ENCODE peak calls at places on chromosomes 11 and 22, in six cellular contexts. One of them, this sample, is unnamed. For H3K9me3, the result is how much of the 10 kb centered on the place peaks cover.

GRCh38 chr11:296206-296975 is 2.9 kb downstream of the IFITM5 start:
- DNase-seq in breast epithelium: no peak
- DNase-seq in HCT116: no peak
- DNase-seq in HepG2: no peak
- DNase-seq in prostate gland: no peak
- DNase-seq in transverse colon: no peak
- DNase-seq in this sample: no peak

GRCh38 chr22:30445438-30445936 is 19.9 kb downstream of the MTFP1 start:
- DNase-seq in HepG2: peak
- DNase-seq in breast epithelium: no peak
- DNase-seq in HCT116: no peak
- DNase-seq in transverse colon: no peak
- DNase-seq in prostate gland: no peak
- DNase-seq in this sample: no peak

GRCh38 chr22:20469110-20469855 is 26.3 kb downstream of the KLHL22 start:
- DNase-seq in HepG2: no peak
- DNase-seq in prostate gland: no peak
- DNase-seq in breast epithelium: no peak
- DNase-seq in HCT116: no peak
- DNase-seq in transverse colon: no peak
- DNase-seq in this sample: no peak

GRCh38 chr11:120558754-120559431 is 47.3 kb downstream of the GRIK4 start:
- DNase-seq in HCT116: no peak
- DNase-seq in transverse colon: no peak
- DNase-seq in breast epithelium: no peak
- DNase-seq in prostate gland: no peak
- DNase-seq in HepG2: no peak
- DNase-seq in this sample: peak

GRCh38 chr11:35555238-35555887 is 29.9 kb upstream of the PAMR1 start:
- DNase-seq in breast epithelium: no peak
- DNase-seq in prostate gland: no peak
- DNase-seq in HCT116: no peak
- DNase-seq in transverse colon: no peak
- DNase-seq in HepG2: no peak
- DNase-seq in this sample: no peak

GRCh38 chr11:19777342-19778102 is 64.9 kb downstream of the NAV2 start:
- DNase-seq in breast epithelium: no peak
- DNase-seq in HepG2: peak
- DNase-seq in prostate gland: no peak
- DNase-seq in HCT116: no peak
- DNase-seq in transverse colon: no peak
- DNase-seq in this sample: no peak

GRCh38 chr22:45290410-45290936 is 5.7 kb downstream of the UPK3A start:
- DNase-seq in HCT116: peak
- DNase-seq in breast epithelium: no peak
- DNase-seq in transverse colon: peak
- DNase-seq in prostate gland: peak
- DNase-seq in HepG2: no peak
- DNase-seq in this sample: no peak

GRCh38 chr22:42757475-42757874 is 36.8 kb upstream of the A4GALT start:
- DNase-seq in transverse colon: no peak
- DNase-seq in breast epithelium: no peak
- DNase-seq in HepG2: no peak
- DNase-seq in HCT116: no peak
- DNase-seq in prostate gland: no peak
- DNase-seq in this sample: no peak

GRCh38 chr22:31509041-31509440 is 12.7 kb downstream of the SFI1 start:
- DNase-seq in HCT116: no peak
- DNase-seq in transverse colon: no peak
- DNase-seq in HepG2: no peak
- DNase-seq in prostate gland: no peak
- DNase-seq in breast epithelium: no peak
- DNase-seq in this sample: no peak

GRCh38 chr22:20727118-20728015 is 46.5 kb upstream of the SERPIND1 start:
- DNase-seq in breast epithelium: no peak
- DNase-seq in transverse colon: no peak
- DNase-seq in HCT116: no peak
- DNase-seq in HepG2: no peak
- DNase-seq in prostate gland: no peak
- DNase-seq in this sample: no peak

GRCh38 chr22:22410121-22410520 is 98.4 kb downstream of the ZNF280B start:
- DNase-seq in prostate gland: no peak
- DNase-seq in transverse colon: peak
- DNase-seq in HepG2: no peak
- DNase-seq in breast epithelium: no peak
- DNase-seq in HCT116: no peak
- DNase-seq in this sample: no peak

GRCh38 chr11:110491577-110492352 is 62.0 kb downstream of the FDX1 start:
- DNase-seq in prostate gland: no peak
- DNase-seq in breast epithelium: no peak
- DNase-seq in HCT116: no peak
- DNase-seq in transverse colon: no peak
- DNase-seq in HepG2: no peak
- DNase-seq in this sample: no peak

GRCh38 chr11:107078375-107078774 is 60.1 kb upstream of the GUCY1A2 start:
- DNase-seq in prostate gland: no peak
- DNase-seq in HepG2: no peak
- DNase-seq in HCT116: no peak
- DNase-seq in breast epithelium: no peak
- DNase-seq in transverse colon: no peak
- DNase-seq in this sample: no peak

GRCh38 chr11:105719073-105719846 is 109.4 kb downstream of the GRIA4 start:
- DNase-seq in HCT116: peak
- DNase-seq in HepG2: peak
- DNase-seq in breast epithelium: no peak
- DNase-seq in prostate gland: no peak
- DNase-seq in transverse colon: no peak
- DNase-seq in this sample: no peak

GRCh38 chr11:64056213-64056785 is 20.6 kb downstream of the FLRT1 start:
- DNase-seq in HCT116: no peak
- DNase-seq in prostate gland: no peak
- DNase-seq in breast epithelium: no peak
- DNase-seq in HepG2: no peak
- DNase-seq in transverse colon: no peak
- DNase-seq in this sample: no peak

GRCh38 chr11:92886243-92886905 is 83.1 kb upstream of the MTNR1B start:
- DNase-seq in prostate gland: peak
- DNase-seq in HepG2: peak
- DNase-seq in HCT116: peak
- DNase-seq in breast epithelium: peak
- DNase-seq in transverse colon: peak
- DNase-seq in this sample: no peak

GRCh38 chr22:24118689-24119384 is 62.5 kb upstream of the SUSD2 start:
- DNase-seq in HCT116: no peak
- DNase-seq in prostate gland: no peak
- DNase-seq in HepG2: no peak
- DNase-seq in transverse colon: no peak
- DNase-seq in breast epithelium: no peak
- DNase-seq in this sample: no peak

GRCh38 chr11:66154109-66154508 is 84.0 kb downstream of the PACS1 start:
- DNase-seq in HepG2: no peak
- DNase-seq in HCT116: no peak
- DNase-seq in breast epithelium: no peak
- DNase-seq in transverse colon: no peak
- DNase-seq in prostate gland: no peak
- DNase-seq in this sample: no peak

GRCh38 chr11:35275808-35276170 is 136.8 kb downstream of the CD44 start:
- DNase-seq in breast epithelium: no peak
- DNase-seq in HCT116: no peak
- DNase-seq in prostate gland: no peak
- DNase-seq in transverse colon: no peak
- DNase-seq in HepG2: no peak
- DNase-seq in this sample: no peak

GRCh38 chr11:128450882-128451647 is 136.3 kb downstream of the ETS1 start:
- DNase-seq in breast epithelium: no peak
- DNase-seq in HepG2: no peak
- DNase-seq in transverse colon: no peak
- DNase-seq in HCT116: no peak
- DNase-seq in prostate gland: no peak
- DNase-seq in this sample: no peak

GRCh38 chr11:128447233-128447632 is 140.1 kb downstream of the ETS1 start:
- DNase-seq in HepG2: no peak
- DNase-seq in prostate gland: no peak
- DNase-seq in breast epithelium: no peak
- DNase-seq in HCT116: no peak
- DNase-seq in transverse colon: no peak
- DNase-seq in this sample: no peak

GRCh38 chr11:128451651-128452470 is 135.5 kb downstream of the ETS1 start:
- DNase-seq in HepG2: peak
- DNase-seq in HCT116: no peak
- DNase-seq in prostate gland: no peak
- DNase-seq in breast epithelium: peak
- DNase-seq in transverse colon: peak
- DNase-seq in this sample: no peak

GRCh38 chr11:128448981-128449713 is 138.2 kb downstream of the ETS1 start:
- DNase-seq in HCT116: no peak
- DNase-seq in breast epithelium: no peak
- DNase-seq in transverse colon: no peak
- DNase-seq in prostate gland: no peak
- DNase-seq in HepG2: no peak
- DNase-seq in this sample: no peak

GRCh38 chr11:128448487-128448886 is 138.9 kb downstream of the ETS1 start:
- DNase-seq in prostate gland: no peak
- DNase-seq in breast epithelium: peak
- DNase-seq in HepG2: peak
- DNase-seq in transverse colon: peak
- DNase-seq in HCT116: peak
- DNase-seq in this sample: no peak
- TF ChIP-seq POLR2A in prostate gland: no peak
- TF ChIP-seq POLR2A in breast epithelium: no peak
- TF ChIP-seq POLR2A in HepG2: no peak
- TF ChIP-seq POLR2A in transverse colon: peak
- TF ChIP-seq POLR2A in HCT116: no peak
- TF ChIP-seq POLR2A in this sample: no peak

GRCh38 chr11:100980156-100980555 is 149.5 kb downstream of the PGR start:
- DNase-seq in HepG2: peak
- DNase-seq in HCT116: no peak
- DNase-seq in transverse colon: no peak
- DNase-seq in prostate gland: no peak
- DNase-seq in breast epithelium: no peak
- DNase-seq in this sample: no peak

GRCh38 chr11:100981196-100981824 is 148.3 kb downstream of the PGR start:
- DNase-seq in prostate gland: no peak
- DNase-seq in HCT116: no peak
- DNase-seq in HepG2: no peak
- DNase-seq in breast epithelium: no peak
- DNase-seq in transverse colon: no peak
- DNase-seq in this sample: no peak

GRCh38 chr11:100978942-100979341 is 150.7 kb downstream of the PGR start:
- DNase-seq in HCT116: no peak
- DNase-seq in prostate gland: no peak
- DNase-seq in HepG2: no peak
- DNase-seq in breast epithelium: no peak
- DNase-seq in transverse colon: no peak
- DNase-seq in this sample: no peak

DNA sequence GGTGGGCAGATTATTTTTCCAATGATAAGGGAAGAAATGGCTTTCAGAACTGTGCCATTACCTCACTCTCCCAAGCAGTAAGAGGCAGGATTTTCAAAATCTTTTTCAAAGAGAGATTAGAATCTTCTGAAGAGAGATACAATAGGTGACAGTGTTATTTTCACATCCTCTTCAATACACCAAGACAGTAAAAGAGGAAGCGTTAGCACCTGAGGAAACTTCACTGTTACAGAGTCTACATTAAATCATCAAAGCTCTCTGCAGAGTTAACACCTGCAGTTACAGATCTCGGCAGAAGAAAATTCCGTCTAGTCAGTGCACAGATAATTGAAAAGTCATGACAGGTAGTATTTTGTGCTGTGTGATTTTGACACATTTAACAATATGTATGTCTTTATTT is 144.9 kb downstream of the PGR start:
- DNase-seq in HCT116: no peak
- DNase-seq in prostate gland: no peak
- DNase-seq in HepG2: no peak
- DNase-seq in breast epithelium: no peak
- DNase-seq in transverse colon: no peak
- DNase-seq in this sample: no peak
- TF ChIP-seq POLR2AphosphoS5 in HCT116: no peak
- TF ChIP-seq POLR2AphosphoS5 in prostate gland: no peak
- TF ChIP-seq POLR2AphosphoS5 in HepG2: no peak
- TF ChIP-seq POLR2AphosphoS5 in breast epithelium: no peak
- TF ChIP-seq POLR2AphosphoS5 in transverse colon: no peak
- TF ChIP-seq POLR2AphosphoS5 in this sample: no peak

DNA sequence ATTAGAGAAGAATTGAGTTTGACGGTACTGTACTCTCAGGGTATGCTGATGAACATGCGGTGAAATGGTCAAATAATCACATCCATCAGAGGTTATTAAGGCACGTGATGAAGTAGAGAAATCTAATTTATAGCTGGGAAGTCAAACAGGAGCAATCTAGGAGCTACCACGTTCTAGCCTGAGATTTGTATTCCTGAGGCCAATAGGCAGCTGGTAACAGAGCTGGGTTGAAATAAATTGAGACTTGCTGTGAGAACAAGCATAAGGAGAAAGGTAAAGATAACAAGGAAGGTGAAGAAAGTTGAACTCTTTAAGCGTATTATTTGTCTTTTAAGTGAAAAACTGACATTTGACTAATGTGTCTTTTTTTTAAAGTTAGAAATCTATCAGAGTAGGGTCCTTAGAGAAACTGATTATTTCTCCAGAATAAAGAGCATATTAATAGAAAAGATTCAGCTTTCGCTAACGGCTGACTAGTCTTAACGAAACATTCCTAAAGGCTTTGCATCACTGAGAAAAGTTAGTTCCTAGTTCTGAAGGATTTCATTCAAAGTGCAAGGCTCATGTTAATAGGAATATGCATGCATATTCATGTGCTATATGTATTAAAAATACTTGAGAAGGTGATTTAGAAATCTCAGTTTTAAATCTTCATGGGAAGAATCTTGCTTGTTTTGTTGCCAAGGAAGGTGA is 5.2 kb upstream of the WEE1 start:
- DNase-seq in prostate gland: no peak
- DNase-seq in HCT116: no peak
- DNase-seq in transverse colon: no peak
- DNase-seq in breast epithelium: no peak
- DNase-seq in HepG2: no peak
- DNase-seq in this sample: no peak
- H3K9me3 ChIP-seq in prostate gland: under half
- H3K9me3 ChIP-seq in HCT116: under half
- H3K9me3 ChIP-seq in transverse colon: under half
- H3K9me3 ChIP-seq in breast epithelium: under half
- H3K9me3 ChIP-seq in HepG2: under half
- H3K9me3 ChIP-seq in this sample: under half

DNA sequence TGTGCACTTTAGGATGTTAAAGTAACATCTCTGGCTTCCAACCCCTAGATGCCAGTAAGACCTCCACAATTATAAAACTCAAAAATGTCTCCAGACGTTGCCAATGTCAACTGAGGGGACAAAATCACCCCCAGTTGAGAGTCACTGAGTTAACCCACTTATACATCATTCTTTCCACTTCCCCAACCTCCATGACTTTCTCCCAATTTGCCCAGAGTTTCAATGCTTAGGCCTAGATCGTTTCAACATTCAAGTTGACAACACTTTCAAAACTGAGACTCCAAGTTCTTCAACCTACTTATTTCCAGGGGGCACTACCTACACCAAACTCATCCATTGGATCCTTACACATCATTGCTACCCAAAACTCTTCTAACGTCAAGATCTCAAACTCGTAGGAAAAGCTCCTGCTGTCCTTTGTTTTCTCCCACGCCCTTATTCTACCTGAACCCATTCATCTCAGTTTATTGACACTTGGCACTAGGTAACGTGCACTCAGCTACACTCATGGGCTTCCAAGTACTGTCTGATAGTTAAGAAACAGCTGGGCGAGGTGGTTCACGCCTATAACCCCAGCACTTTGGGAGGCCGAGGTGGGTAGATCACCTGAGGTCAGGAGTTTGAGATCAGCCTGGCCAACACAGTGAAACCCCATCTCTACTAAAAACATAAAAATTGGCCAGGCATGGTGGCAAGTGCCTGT is 24.5 kb downstream of the RBFOX2 start:
- DNase-seq in breast epithelium: no peak
- DNase-seq in HepG2: no peak
- DNase-seq in transverse colon: no peak
- DNase-seq in prostate gland: no peak
- DNase-seq in HCT116: no peak
- DNase-seq in this sample: no peak
- TF ChIP-seq POLR2A in breast epithelium: no peak
- TF ChIP-seq POLR2A in HepG2: no peak
- TF ChIP-seq POLR2A in transverse colon: no peak
- TF ChIP-seq POLR2A in prostate gland: no peak
- TF ChIP-seq POLR2A in HCT116: no peak
- TF ChIP-seq POLR2A in this sample: no peak